ENCODE peak calls at places on chromosomes 6 and 20, in eight cellular contexts. T, A, N, L, H, U, P and M are unnamed samples.

GRCh38 chr6:38776515-38776914 is 61.4 kb downstream of the DNAH8 start:
- DNase-seq in T (no peak), A (no peak), N (no peak), L (peak), H (no peak), U (no peak), P (no peak), M (no peak)

GRCh38 chr20:58213112-58213511 is 15.3 kb downstream of the ANKRD60 start:
- DNase-seq in T (peak), A (peak), N (no peak), L (peak), H (no peak), U (peak), P (no peak), M (no peak)

GRCh38 chr20:59320850-59321631 is 20.6 kb downstream of the EDN3 start:
- DNase-seq in T (no peak), A (no peak), N (no peak), L (no peak), H (no peak), U (no peak), P (no peak), M (no peak)

GRCh38 chr20:5845686-5846651 is 95.8 kb downstream of the SHLD1 start:
- DNase-seq in T (no peak), A (no peak), N (no peak), L (peak), H (no peak), U (peak), P (no peak), M (no peak)

GRCh38 chr20:63738687-63739128 is 868 bp upstream of the SLC2A4RG start:
- DNase-seq in T (no peak), A (no peak), N (no peak), L (peak), H (no peak), U (peak), P (peak), M (no peak)

GRCh38 chr20:58306421-58307261 is 2.9 kb upstream of the RAB22A start:
- DNase-seq in T (no peak), A (no peak), N (no peak), L (peak), H (peak), U (no peak), P (peak), M (peak)

GRCh38 chr20:62900692-62901584 is 25.4 kb downstream of the DIDO1 start:
- DNase-seq in T (no peak), A (no peak), N (no peak), L (peak), H (no peak), U (no peak), P (no peak), M (peak)

GRCh38 chr6:92023410-92023940 is 1395.9 kb downstream of the EPHA7 start:
- DNase-seq in T (no peak), A (no peak), N (no peak), L (no peak), H (no peak), U (no peak), P (no peak), M (no peak)

GRCh38 chr6:9467746-9468145 is 947.1 kb downstream of the TFAP2A start:
- DNase-seq in T (no peak), A (no peak), N (no peak), L (peak), H (no peak), U (peak), P (no peak), M (no peak)

GRCh38 chr6:20476501-20477043 is 57.7 kb upstream of the CDKAL1 start:
- DNase-seq in T (no peak), A (no peak), N (no peak), L (no peak), H (no peak), U (no peak), P (no peak), M (no peak)

GRCh38 chr20:63752411-63753101 is 13.0 kb downstream of the SLC2A4RG start:
- DNase-seq in T (no peak), A (no peak), N (no peak), L (no peak), H (no peak), U (peak), P (no peak), M (no peak)

GRCh38 chr20:17635846-17636245 is 46.2 kb downstream of the RRBP1 start:
- DNase-seq in T (no peak), A (no peak), N (no peak), L (peak), H (no peak), U (no peak), P (no peak), M (no peak)

GRCh38 chr20:22623211-22623610 is 38.8 kb upstream of the FOXA2 start:
- DNase-seq in T (no peak), A (no peak), N (no peak), L (no peak), H (no peak), U (peak), P (no peak), M (no peak)

GRCh38 chr6:138115191-138115590 is 8.0 kb upstream of the PERP start:
- DNase-seq in T (no peak), A (no peak), N (no peak), L (no peak), H (no peak), U (peak), P (no peak), M (no peak)

GRCh38 chr6:41191569-41191968 is 9.4 kb downstream of the TREML2 start:
- DNase-seq in T (no peak), A (peak), N (no peak), L (no peak), H (peak), U (no peak), P (no peak), M (no peak)

GRCh38 chr6:1481326-1481725 is 92.0 kb downstream of the FOXF2 start:
- DNase-seq in T (no peak), A (peak), N (peak), L (peak), H (no peak), U (no peak), P (no peak), M (peak)

GRCh38 chr20:10259166-10259565 is 40.5 kb downstream of the SNAP25 start:
- DNase-seq in T (no peak), A (no peak), N (no peak), L (peak), H (no peak), U (no peak), P (no peak), M (no peak)

GRCh38 chr6:107106165-107106564 is 9.2 kb downstream of the BEND3 start:
- DNase-seq in T (no peak), A (no peak), N (no peak), L (no peak), H (no peak), U (no peak), P (no peak), M (no peak)

GRCh38 chr6:166437661-166438060 is 54.9 kb upstream of the MPC1 start:
- DNase-seq in T (no peak), A (no peak), N (no peak), L (no peak), H (no peak), U (no peak), P (no peak), M (no peak)

GRCh38 chr6:170087946-170088348 is 202.9 kb downstream of the DLL1 start:
- DNase-seq in T (no peak), A (no peak), N (no peak), L (no peak), H (no peak), U (no peak), P (peak), M (no peak)

GRCh38 chr6:139666284-139666683 is 291.8 kb upstream of the CITED2 start:
- DNase-seq in T (no peak), A (no peak), N (no peak), L (no peak), H (no peak), U (no peak), P (no peak), M (no peak)

GRCh38 chr20:47859255-47859654 is 74.0 kb upstream of the SULF2 start:
- DNase-seq in T (no peak), A (no peak), N (no peak), L (peak), H (no peak), U (no peak), P (no peak), M (no peak)

GRCh38 chr20:19947611-19948264 is 69.4 kb upstream of the NAA20 start:
- DNase-seq in T (no peak), A (peak), N (no peak), L (peak), H (no peak), U (no peak), P (no peak), M (no peak)

GRCh38 chr6:105120570-105120969 is 59.2 kb downstream of the POPDC3 start:
- DNase-seq in T (no peak), A (no peak), N (no peak), L (peak), H (no peak), U (no peak), P (no peak), M (no peak)

GRCh38 chr6:121917834-121918559 is 481.5 kb upstream of the HSF2 start:
- DNase-seq in T (no peak), A (no peak), N (no peak), L (peak), H (no peak), U (no peak), P (no peak), M (no peak)